ENCODE peak calls at places on chromosome 6, in four cellular contexts. E, S, L and M are unnamed samples.

GRCh38 chr6:44805239-44805849 is 417.8 kb downstream of the CDC5L start:
- DNase-seq in E (no peak), S (peak), L (no peak), M (no peak)

GRCh38 chr6:16433338-16433737 is 195.0 kb downstream of the GMPR start:
- DNase-seq in E (no peak), S (no peak), L (no peak), M (no peak)

GRCh38 chr6:70415247-70415646 is 1.9 kb downstream of the FAM135A start:
- DNase-seq in E (no peak), S (no peak), L (no peak), M (no peak)

GRCh38 chr6:144351338-144351737 is 66.2 kb downstream of the UTRN start:
- DNase-seq in E (no peak), S (no peak), L (no peak), M (no peak)

GRCh38 chr6:28124971-28125353 is 553 bp downstream of the ZSCAN16 start:
- DNase-seq in E (no peak), S (no peak), L (no peak), M (no peak)

GRCh38 chr6:143064996-143065683 is 4.5 kb downstream of the AIG1 start:
- DNase-seq in E (no peak), S (peak), L (peak), M (no peak)

GRCh38 chr6:140921366-140922226 is 1211.1 kb upstream of the GJE1 start:
- DNase-seq in E (no peak), S (peak), L (peak), M (peak)

GRCh38 chr6:44264154-44265002 is 973 bp downstream of the NFKBIE start:
- DNase-seq in E (peak), S (no peak), L (no peak), M (no peak)

GRCh38 chr6:148776321-148776966 is 29.6 kb downstream of the UST start:
- DNase-seq in E (no peak), S (peak), L (no peak), M (no peak)

GRCh38 chr6:41027799-41028617 is 11.0 kb downstream of the UNC5CL start:
- DNase-seq in E (peak), S (peak), L (peak), M (peak)

GRCh38 chr6:2209226-2209809 is 36.1 kb downstream of the GMDS start:
- DNase-seq in E (no peak), S (peak), L (peak), M (peak)

GRCh38 chr6:166456360-166457156 is 73.8 kb upstream of the MPC1 start:
- DNase-seq in E (no peak), S (peak), L (no peak), M (no peak)

GRCh38 chr6:144279484-144280150 is 5.5 kb upstream of the UTRN start:
- DNase-seq in E (no peak), S (no peak), L (no peak), M (no peak)

GRCh38 chr6:116764961-116765841 is at the start of gene FAM162B:
- DNase-seq in E (peak), S (peak), L (peak), M (no peak)

GRCh38 chr6:168995526-168996100 is 258.0 kb downstream of the THBS2 start:
- DNase-seq in E (no peak), S (no peak), L (no peak), M (no peak)

GRCh38 chr6:53484409-53485280 is 60.3 kb downstream of the GCLC start:
- DNase-seq in E (no peak), S (peak), L (peak), M (peak)

GRCh38 chr6:170296746-170297576 is 6.1 kb upstream of the DLL1 start:
- DNase-seq in E (no peak), S (no peak), L (no peak), M (no peak)

GRCh38 chr6:40972190-40972589 is 66.8 kb downstream of the UNC5CL start:
- DNase-seq in E (no peak), S (no peak), L (no peak), M (no peak)

GRCh38 chr6:154447929-154448328 is 62.6 kb downstream of the CNKSR3 start:
- DNase-seq in E (no peak), S (peak), L (peak), M (no peak)

GRCh38 chr6:85676086-85676729 is 33.5 kb upstream of the SYNCRIP start:
- DNase-seq in E (no peak), S (peak), L (no peak), M (no peak)

GRCh38 chr6:106510090-106510970 is 119.0 kb downstream of the RTN4IP1 start:
- DNase-seq in E (peak), S (peak), L (peak), M (peak)

GRCh38 chr6:166003569-166003968 is 164.1 kb downstream of the TBXT start:
- DNase-seq in E (no peak), S (peak), L (no peak), M (no peak)

GRCh38 chr6:108557494-108558371 is 3.0 kb upstream of the FOXO3 start:
- DNase-seq in E (peak), S (peak), L (peak), M (peak)

GRCh38 chr6:11460001-11460668 is 77.4 kb upstream of the TMEM170B start:
- DNase-seq in E (no peak), S (peak), L (no peak), M (no peak)

GRCh38 chr6:110813813-110814487 is 1.3 kb downstream of the CDK19 start:
- DNase-seq in E (no peak), S (no peak), L (peak), M (peak)
- H3K27ac ChIP-seq in E (peak), S (peak), L (peak), M (peak)

GRCh38 chr6:89059227-89059626 is 21.3 kb upstream of the PNRC1 start:
- DNase-seq in E (no peak), S (no peak), L (no peak), M (no peak)

GRCh38 chr6:89058627-89059026 is 21.9 kb upstream of the PNRC1 start:
- DNase-seq in E (no peak), S (peak), L (no peak), M (no peak)

GRCh38 chr6:89054200-89054599 is 26.4 kb upstream of the PNRC1 start:
- DNase-seq in E (no peak), S (no peak), L (no peak), M (no peak)

GRCh38 chr6:89057759-89058158 is 22.8 kb upstream of the PNRC1 start:
- DNase-seq in E (no peak), S (no peak), L (no peak), M (no peak)
- TF ChIP-seq CTCF in E (no peak), S (no peak), L (no peak), M (no peak)

GRCh38 chr6:43076928-43077809 is 1.1 kb downstream of the PTK7 start:
- DNase-seq in E (peak), S (peak), L (peak), M (no peak)

GRCh38 chr6:43074847-43075741 is 1.0 kb upstream of the PTK7 start:
- DNase-seq in E (peak), S (peak), L (peak), M (no peak)

GRCh38 chr6:43075791-43076092 is 372 bp upstream of the PTK7 start:
- DNase-seq in E (no peak), S (no peak), L (no peak), M (no peak)

GRCh38 chr6:43077981-43078411 is 1.9 kb downstream of the PTK7 start:
- DNase-seq in E (no peak), S (peak), L (no peak), M (no peak)

DNA sequence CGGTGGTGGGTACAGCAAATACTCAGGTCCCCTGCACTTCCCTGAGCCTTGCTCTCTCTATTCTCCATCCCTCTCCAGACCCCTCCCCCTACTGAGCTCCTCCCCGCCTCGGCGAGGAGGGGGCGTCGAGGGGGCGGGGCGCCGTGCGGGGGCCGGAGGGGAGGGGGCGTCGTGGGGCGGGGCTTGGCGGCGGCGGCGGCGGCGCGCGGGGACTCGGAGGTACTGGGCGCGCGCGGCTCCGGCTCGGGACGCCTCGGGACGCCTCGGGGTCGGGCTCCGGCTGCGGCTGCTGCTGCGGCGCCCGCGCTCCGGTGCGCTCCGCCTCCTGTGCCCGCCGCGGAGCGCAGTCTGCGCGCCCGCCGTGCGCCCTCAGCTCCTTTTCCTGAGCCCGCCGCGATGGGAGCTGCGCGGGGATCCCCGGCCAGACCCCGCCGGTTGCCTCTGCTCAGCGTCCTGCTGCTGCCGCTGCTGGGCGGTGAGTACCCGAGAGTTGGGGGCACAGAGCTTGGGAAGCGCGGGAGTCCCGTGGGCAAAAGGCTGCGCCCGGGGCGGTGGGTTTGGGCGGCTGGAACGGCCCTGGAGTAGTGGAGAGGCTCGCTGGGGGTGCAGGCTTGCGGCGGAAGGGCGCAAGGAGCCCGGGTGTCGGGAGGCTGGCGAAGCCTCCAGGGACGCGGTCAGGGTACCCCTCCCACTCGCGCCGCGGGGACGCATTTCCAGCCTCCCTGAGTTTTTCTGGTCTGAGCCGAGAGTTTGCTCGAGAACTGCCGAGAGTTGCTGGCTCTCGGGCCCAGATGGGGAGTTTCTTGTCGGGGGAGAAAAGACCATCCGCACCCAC is at the start of gene PTK7:
- DNase-seq in E (peak), S (peak), L (peak), M (peak)
- H3K4me3 ChIP-seq in E (peak), S (peak), L (peak), M (peak)

DNA sequence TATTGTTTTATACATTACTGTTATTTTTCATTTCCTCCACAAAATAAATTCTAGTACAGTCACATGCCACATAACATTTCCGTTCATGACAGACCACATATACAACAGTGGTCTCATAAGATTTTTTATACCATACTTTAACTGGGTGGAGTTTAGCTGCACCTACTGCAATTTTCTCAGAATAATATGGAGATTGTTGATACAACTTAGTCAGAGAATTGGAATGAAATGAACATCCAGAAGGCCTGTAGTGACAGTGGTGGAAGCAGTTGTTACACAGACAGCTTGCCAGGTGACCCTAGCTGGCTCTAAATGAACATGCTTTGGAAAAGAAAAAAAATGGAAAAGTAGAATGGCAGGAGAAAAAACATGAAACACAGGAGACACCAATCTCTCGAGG is 183.2 kb upstream of the TCF21 start:
- DNase-seq in E (no peak), S (no peak), L (no peak), M (no peak)
- H3K27ac ChIP-seq in E (no peak), S (no peak), L (no peak), M (no peak)

GRCh38 chr6:26045046-26045938 is 41.9 kb upstream of the HFE start:
- DNase-seq in E (peak), S (peak), L (no peak), M (peak)
- TF ChIP-seq CTCF in E (no peak), S (peak), L (no peak), M (no peak)

GRCh38 chr6:32855467-32856174 is 1.6 kb downstream of the PSMB9 start:
- DNase-seq in E (no peak), S (no peak), L (no peak), M (no peak)
- H3K4me3 ChIP-seq in E (no peak), S (no peak), L (no peak), M (no peak)